ENCODE peak calls at places on chromosome 13, in seven cellular contexts. P is SK-N-SH, M is SK-N-MC, U is suprapubic skin, T is stomach, K is sigmoid colon, S is HCT116. B is an unnamed sample.

GRCh38 chr13:72258340-72258981 is 391.5 kb upstream of the DACH1 start:
- DNase-seq in P (no peak), M (no peak), U (no peak), T (no peak), K (no peak), S (no peak), B (no peak)

GRCh38 chr13:40667622-40667978 is 1.2 kb upstream of the FOXO1 start:
- DNase-seq in P (no peak), M (no peak), U (no peak), T (no peak), K (peak), S (no peak), B (no peak)

GRCh38 chr13:45315520-45316167 is 25.3 kb downstream of the TPT1 start:
- DNase-seq in P (no peak), M (no peak), U (no peak), T (no peak), K (no peak), S (no peak), B (no peak)

GRCh38 chr13:113802090-113802531 is 43.1 kb downstream of the TMEM255B start:
- DNase-seq in P (peak), M (no peak), U (peak), T (no peak), K (peak), S (no peak), B (no peak)

GRCh38 chr13:109500146-109500773 is 286.1 kb downstream of the IRS2 start:
- DNase-seq in P (peak), M (no peak), U (no peak), T (no peak), K (no peak), S (no peak), B (no peak)

GRCh38 chr13:22793598-22794134 is 387.1 kb upstream of the SGCG start:
- DNase-seq in P (no peak), M (no peak), U (no peak), T (peak), K (no peak), S (peak), B (no peak)

GRCh38 chr13:23466144-23467002 is 32.9 kb upstream of the SACS start:
- DNase-seq in P (peak), M (peak), U (no peak), T (peak), K (peak), S (peak), B (peak)

GRCh38 chr13:98022210-98022609 is 68.7 kb downstream of the IPO5 start:
- DNase-seq in P (no peak), M (no peak), U (no peak), T (no peak), K (no peak), S (no peak), B (no peak)

GRCh38 chr13:48072304-48072703 is 22.6 kb downstream of the MED4 start:
- DNase-seq in P (no peak), M (no peak), U (no peak), T (no peak), K (no peak), S (no peak), B (no peak)

GRCh38 chr13:30021611-30022010 is 171.2 kb upstream of the UBL3 start:
- DNase-seq in P (no peak), M (no peak), U (no peak), T (no peak), K (no peak), S (no peak), B (no peak)

GRCh38 chr13:31739226-31739625 is at the start of gene RXFP2:
- DNase-seq in P (no peak), M (no peak), U (no peak), T (no peak), K (no peak), S (no peak), B (no peak)

GRCh38 chr13:105634059-105634458 is 901.4 kb downstream of the EFNB2 start:
- DNase-seq in P (no peak), M (no peak), U (no peak), T (no peak), K (no peak), S (no peak), B (no peak)

GRCh38 chr13:63377986-63378385 is 1962.3 kb upstream of the PCDH20 start:
- DNase-seq in P (no peak), M (no peak), U (no peak), T (no peak), K (no peak), S (no peak), B (no peak)

GRCh38 chr13:26881154-26881553 is 120.6 kb upstream of the GPR12 start:
- DNase-seq in P (peak), M (no peak), U (no peak), T (no peak), K (no peak), S (no peak), B (no peak)

GRCh38 chr13:43368003-43368402 is 344.6 kb downstream of the DNAJC15 start:
- DNase-seq in P (no peak), M (no peak), U (no peak), T (no peak), K (no peak), S (no peak), B (no peak)

GRCh38 chr13:111534646-111535461 is 214.4 kb downstream of the TEX29 start:
- DNase-seq in P (no peak), M (no peak), U (no peak), T (no peak), K (no peak), S (no peak), B (no peak)

GRCh38 chr13:35789335-35790166 is 313.1 kb upstream of the MAB21L1 start:
- DNase-seq in P (no peak), M (peak), U (no peak), T (no peak), K (no peak), S (peak), B (no peak)

GRCh38 chr13:98810746-98811145 is 58.3 kb upstream of the SLC15A1 start:
- DNase-seq in P (no peak), M (no peak), U (no peak), T (no peak), K (no peak), S (no peak), B (no peak)

DNA sequence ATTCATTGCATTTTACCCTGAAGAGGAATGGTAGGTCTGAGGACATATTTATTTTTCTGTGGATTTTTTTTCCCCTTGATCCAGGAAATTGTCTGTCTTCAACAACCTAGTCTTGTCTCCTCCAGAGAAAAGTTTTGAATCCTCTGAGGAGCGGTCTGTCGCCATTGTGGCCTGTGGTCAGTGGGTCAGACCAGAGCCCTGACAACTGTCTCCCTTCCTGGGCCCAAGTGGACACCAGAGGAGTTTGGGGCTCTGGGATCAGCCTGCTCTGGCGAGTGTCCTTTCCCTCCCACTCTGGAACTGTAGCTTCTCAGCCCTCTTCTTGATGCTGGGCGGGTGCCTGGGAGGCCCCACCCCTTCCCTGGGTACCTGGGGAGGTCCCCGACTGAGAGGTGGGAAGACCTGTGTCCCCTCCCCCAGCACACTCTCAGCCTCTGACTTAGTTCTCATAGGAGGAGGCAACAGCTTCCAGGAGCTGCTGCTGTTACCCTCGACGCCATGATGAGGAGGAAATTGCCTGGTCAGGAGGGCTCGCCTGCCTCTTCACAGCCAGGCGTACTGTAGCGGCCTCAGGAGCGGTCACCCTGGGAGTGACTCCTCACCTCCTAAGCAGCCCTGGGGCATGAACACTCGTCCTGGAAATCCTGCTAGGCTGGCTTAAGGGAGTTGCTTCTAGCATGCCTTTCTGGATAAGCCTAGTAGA is 110.3 kb downstream of the GGACT start:
- DNase-seq in P (no peak), M (no peak), U (no peak), T (no peak), K (no peak), S (no peak), B (no peak)
- TF ChIP-seq POLR2AphosphoS5 in P (no peak), M (no peak), U (no peak), T (no peak), K (no peak), S (no peak), B (no peak)

GRCh38 chr13:28641600-28641926 is 17.4 kb upstream of the POMP start:
- DNase-seq in P (no peak), M (no peak), U (no peak), T (no peak), K (no peak), S (no peak), B (no peak)
- H3K27ac ChIP-seq in P (no peak), M (no peak), U (no peak), T (no peak), K (peak), S (no peak), B (no peak)

DNA sequence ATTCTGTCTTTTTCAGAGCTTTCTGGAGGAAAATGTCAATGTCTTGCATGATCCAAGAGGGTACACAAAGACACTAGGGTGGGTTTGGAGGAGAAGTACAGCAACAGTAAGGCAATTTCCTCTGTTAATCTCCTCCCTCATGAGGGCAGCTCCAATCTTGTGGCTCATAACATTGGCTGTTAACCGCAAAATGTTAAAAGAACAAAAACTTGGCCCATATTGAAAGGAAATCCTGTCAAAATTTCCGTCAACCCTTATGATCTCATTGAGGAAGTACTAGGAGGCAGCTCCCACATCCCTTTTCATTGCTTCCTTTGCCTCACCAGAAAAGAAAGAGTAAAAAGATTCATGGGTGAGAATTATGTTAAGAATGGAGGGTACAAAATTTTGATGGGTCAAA is 11.6 kb downstream of the OXGR1 start:
- DNase-seq in P (no peak), M (no peak), U (no peak), T (no peak), K (no peak), S (no peak), B (no peak)
- TF ChIP-seq POLR2AphosphoS5 in P (no peak), M (no peak), U (no peak), T (no peak), K (peak), S (no peak), B (no peak)

DNA sequence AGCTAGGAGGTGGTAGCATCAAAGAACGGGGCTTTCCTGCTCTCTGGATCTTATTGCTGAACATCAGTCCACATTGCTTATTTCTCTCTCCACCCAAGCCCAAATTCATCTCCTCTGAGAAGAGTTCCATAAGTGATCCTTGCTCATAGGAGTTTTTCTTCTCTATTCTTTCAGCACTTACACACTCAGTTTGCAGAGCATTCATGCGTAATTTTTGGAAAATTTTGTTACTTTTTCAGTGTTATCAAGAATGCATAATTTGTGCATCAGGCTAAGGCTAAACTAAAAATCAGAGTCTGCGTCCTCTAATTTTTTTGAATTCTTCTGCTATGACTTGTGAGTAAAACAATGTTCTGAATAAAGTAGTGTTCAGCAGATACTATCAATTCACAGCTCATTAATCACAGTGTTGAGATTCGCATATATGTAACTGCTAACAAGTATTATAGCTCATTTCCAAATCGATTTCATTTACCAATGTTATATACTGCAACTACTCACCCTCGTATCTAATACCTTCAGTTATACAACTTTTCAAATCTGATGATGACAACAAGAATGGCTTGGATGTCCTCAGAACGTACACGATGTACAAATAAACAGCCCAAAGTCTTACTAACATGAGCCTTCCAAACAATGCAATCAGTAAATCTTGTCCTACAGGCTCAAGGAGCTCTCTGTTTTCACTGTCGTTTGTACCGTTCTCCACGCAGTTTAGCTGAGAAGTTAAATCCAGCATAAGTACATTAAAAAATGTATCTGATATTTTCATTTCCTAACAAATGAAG is 36.3 kb upstream of the STARD13 start:
- DNase-seq in P (no peak), M (no peak), U (no peak), T (no peak), K (no peak), S (no peak), B (no peak)
- H3K27ac ChIP-seq in P (no peak), M (no peak), U (peak), T (no peak), K (peak), S (no peak), B (peak)

GRCh38 chr13:59461411-59461810 is 702.3 kb downstream of the DIAPH3 start:
- DNase-seq in P (no peak), M (no peak), U (no peak), T (no peak), K (no peak), S (no peak), B (no peak)

GRCh38 chr13:59463023-59463422 is 700.7 kb downstream of the DIAPH3 start:
- DNase-seq in P (peak), M (no peak), U (no peak), T (no peak), K (no peak), S (no peak), B (no peak)

GRCh38 chr13:59459972-59460371 is 703.8 kb downstream of the DIAPH3 start:
- DNase-seq in P (no peak), M (no peak), U (no peak), T (no peak), K (no peak), S (no peak), B (no peak)

GRCh38 chr13:59464926-59465325 is 698.8 kb downstream of the DIAPH3 start:
- DNase-seq in P (no peak), M (no peak), U (no peak), T (no peak), K (no peak), S (no peak), B (no peak)

DNA sequence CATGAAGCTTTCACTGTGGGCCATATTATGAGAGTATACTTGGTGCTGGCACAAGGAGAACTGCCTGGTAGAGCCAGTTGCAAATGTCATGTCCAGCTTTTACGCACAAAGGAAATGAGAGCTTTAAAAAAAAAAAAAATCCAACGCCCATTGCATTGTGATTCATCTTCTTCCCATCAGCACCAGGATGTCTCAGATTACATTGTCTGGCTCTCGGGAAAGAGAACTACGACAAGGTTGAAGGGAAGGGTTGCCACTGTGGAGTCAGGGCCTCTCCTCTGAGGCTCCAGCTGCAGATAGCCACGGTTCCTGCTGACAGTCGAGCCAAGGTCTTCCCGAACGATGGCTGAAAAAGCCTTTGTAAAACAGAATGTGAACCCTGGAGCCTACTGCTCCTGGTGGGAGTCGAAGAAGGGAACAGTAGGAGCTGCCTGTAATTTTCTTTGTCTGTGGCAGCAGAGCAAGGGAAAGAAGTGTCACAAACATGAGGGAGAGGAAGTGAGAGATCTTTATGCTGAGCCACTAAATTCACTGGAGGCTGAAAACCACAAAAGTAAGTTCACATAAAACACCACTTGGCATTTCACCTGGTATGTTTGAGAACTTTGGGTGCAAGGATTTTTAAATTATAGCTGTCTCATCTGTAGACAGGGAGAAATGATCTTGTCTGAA is 704.7 kb downstream of the DIAPH3 start:
- DNase-seq in P (no peak), M (no peak), U (no peak), T (no peak), K (no peak), S (no peak), B (no peak)
- TF ChIP-seq POLR2AphosphoS5 in P (peak), M (no peak), U (no peak), T (peak), K (no peak), S (no peak), B (no peak)

DNA sequence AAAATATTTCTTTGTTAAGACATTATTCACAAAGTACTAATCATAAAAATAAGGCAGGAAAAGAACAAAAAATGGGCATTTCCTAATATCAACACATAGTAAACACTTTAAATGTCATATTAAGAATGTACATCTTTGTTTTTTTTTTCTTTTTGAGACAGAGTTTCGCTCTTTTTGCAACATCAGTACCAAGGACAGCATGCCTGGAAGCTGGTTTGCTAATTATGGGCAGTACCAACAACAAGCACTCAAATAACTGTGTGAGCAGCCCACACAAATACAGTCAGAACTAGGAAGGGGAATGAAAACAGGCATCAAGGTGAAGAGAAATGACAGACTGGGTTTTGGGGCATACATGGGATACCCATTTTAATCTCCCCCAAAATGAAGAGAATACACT is 788.0 kb upstream of the SLITRK1 start:
- DNase-seq in P (no peak), M (no peak), U (no peak), T (no peak), K (no peak), S (no peak), B (no peak)
- H3K27ac ChIP-seq in P (no peak), M (no peak), U (no peak), T (no peak), K (no peak), S (no peak), B (no peak)

GRCh38 chr13:77056886-77057285 is 29.9 kb upstream of the FBXL3 start:
- DNase-seq in P (no peak), M (no peak), U (no peak), T (no peak), K (no peak), S (no peak), B (no peak)

GRCh38 chr13:77056382-77056781 is 29.4 kb upstream of the FBXL3 start:
- DNase-seq in P (no peak), M (no peak), U (no peak), T (no peak), K (no peak), S (no peak), B (no peak)

GRCh38 chr13:77053192-77053591 is 26.2 kb upstream of the FBXL3 start:
- DNase-seq in P (no peak), M (no peak), U (no peak), T (no peak), K (no peak), S (no peak), B (no peak)

DNA sequence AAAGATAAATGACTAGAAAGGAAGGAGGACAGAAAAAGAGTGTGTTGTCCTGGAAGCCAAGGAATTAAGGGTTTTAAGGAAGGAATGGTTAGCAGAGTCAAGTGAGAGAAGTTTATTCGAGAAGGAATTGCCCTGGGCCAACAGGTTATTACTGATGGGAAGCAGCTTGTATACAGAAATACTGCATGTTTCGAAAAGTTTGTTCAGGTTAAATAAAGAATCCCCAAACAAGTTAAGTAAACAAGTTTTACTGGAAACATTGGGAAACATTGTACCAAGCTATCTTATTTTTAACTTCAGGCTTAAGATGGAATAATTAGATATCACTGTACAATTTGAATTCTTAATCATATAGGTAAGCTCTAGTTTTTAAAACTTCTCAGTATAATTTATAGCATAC is 28.2 kb upstream of the FBXL3 start:
- DNase-seq in P (no peak), M (no peak), U (no peak), T (no peak), K (no peak), S (no peak), B (no peak)
- TF ChIP-seq POLR2AphosphoS5 in P (no peak), M (no peak), U (no peak), T (no peak), K (no peak), S (no peak), B (no peak)

GRCh38 chr13:79830945-79831344 is 350.0 kb downstream of the NDFIP2 start:
- DNase-seq in P (no peak), M (no peak), U (no peak), T (no peak), K (no peak), S (no peak), B (no peak)
- H3K27ac ChIP-seq in P (no peak), M (no peak), U (no peak), T (no peak), K (no peak), S (no peak), B (no peak)